ENCODE peak calls at places on chromosomes 7 and 10, in five cellular contexts. J is GM12878, K is HepG2, Z is H1, O is K562. W is an unnamed sample.

GRCh38 chr10:132395704-132396494 is 1.1 kb upstream of the PWWP2B start:
- DNase-seq in K (peak), J (no peak), Z (peak), O (peak), W (peak)

GRCh38 chr10:16943301-16944080 is 126.3 kb upstream of the RSU1 start:
- DNase-seq in J (no peak), Z (no peak), K (no peak), O (no peak), W (no peak)

GRCh38 chr7:51068401-51068800 is 248.2 kb downstream of the COBL start:
- DNase-seq in J (no peak), O (no peak), K (no peak), Z (no peak), W (no peak)

GRCh38 chr10:114172776-114173555 is 1.0 kb downstream of the CCDC186 start:
- DNase-seq in Z (no peak), J (no peak), K (no peak), O (no peak), W (no peak)

GRCh38 chr10:1116696-1117254 is 60.6 kb downstream of the WDR37 start:
- DNase-seq in J (no peak), O (no peak), K (no peak), Z (no peak), W (no peak)

GRCh38 chr10:43220971-43221418 is 45.9 kb downstream of the RASGEF1A start:
- DNase-seq in Z (no peak), J (peak), K (no peak), O (no peak), W (no peak)

GRCh38 chr10:1738950-1739349 is 1.6 kb upstream of the ADARB2 start:
- DNase-seq in Z (no peak), K (no peak), O (no peak), J (peak), W (no peak)

GRCh38 chr10:19904202-19904661 is 88.0 kb downstream of the PLXDC2 start:
- DNase-seq in O (no peak), Z (no peak), J (peak), K (no peak), W (no peak)

GRCh38 chr10:48406204-48406603 is 99.7 kb downstream of the MAPK8 start:
- DNase-seq in O (peak), J (no peak), Z (no peak), K (no peak), W (peak)

GRCh38 chr10:86349940-86350630 is 16.5 kb downstream of the GRID1 start:
- DNase-seq in O (no peak), K (no peak), Z (no peak), J (no peak), W (no peak)

GRCh38 chr7:90266808-90267207 is 21.8 kb downstream of the CFAP69 start:
- DNase-seq in Z (no peak), J (no peak), K (no peak), O (no peak), W (no peak)

GRCh38 chr7:5452470-5452899 is 28.9 kb upstream of the TNRC18 start:
- DNase-seq in O (peak), J (no peak), Z (no peak), K (no peak), W (no peak)

GRCh38 chr7:138208864-138209263 is 132.6 kb downstream of the AKR1D1 start:
- DNase-seq in Z (peak), K (no peak), J (no peak), O (no peak), W (no peak)

GRCh38 chr7:132790104-132790503 is 213.8 kb upstream of the PLXNA4 start:
- DNase-seq in K (no peak), O (no peak), J (no peak), Z (no peak), W (no peak)

GRCh38 chr7:145036592-145037386 is 200.9 kb upstream of the TPK1 start:
- DNase-seq in J (peak), K (peak), Z (no peak), O (peak), W (peak)

GRCh38 chr10:87671416-87671815 is 11.7 kb downstream of the PAPSS2 start:
- DNase-seq in K (no peak), O (no peak), J (no peak), Z (no peak), W (no peak)

GRCh38 chr10:71763352-71764127 is 9.8 kb downstream of the VSIR start:
- DNase-seq in Z (no peak), K (no peak), O (no peak), J (no peak), W (no peak)

GRCh38 chr10:34962866-34963265 is 127.3 kb downstream of the CUL2 start:
- DNase-seq in Z (no peak), K (no peak), O (no peak), J (no peak), W (no peak)

GRCh38 chr7:14197280-14197679 is 207.8 kb upstream of the ETV1 start:
- DNase-seq in Z (no peak), J (no peak), K (no peak), O (no peak), W (no peak)

GRCh38 chr7:157158400-157158799 is 19.7 kb downstream of the UBE3C start:
- DNase-seq in Z (no peak), J (no peak), O (no peak), K (no peak), W (no peak)

GRCh38 chr7:135661311-135662122 is 797 bp upstream of the STMP1 start:
- DNase-seq in J (no peak), K (peak), O (peak), Z (no peak), W (no peak)

GRCh38 chr7:14836571-14837189 is 65.9 kb downstream of the DGKB start:
- DNase-seq in J (no peak), O (no peak), K (no peak), Z (peak), W (no peak)

GRCh38 chr7:80361948-80362347 is 149.9 kb downstream of the GNAT3 start:
- DNase-seq in K (peak), O (no peak), Z (no peak), J (no peak), W (no peak)

GRCh38 chr10:78913219-78914059 is 155.3 kb upstream of the ZMIZ1 start:
- DNase-seq in O (no peak), J (no peak), K (peak), Z (peak), W (no peak)

DNA sequence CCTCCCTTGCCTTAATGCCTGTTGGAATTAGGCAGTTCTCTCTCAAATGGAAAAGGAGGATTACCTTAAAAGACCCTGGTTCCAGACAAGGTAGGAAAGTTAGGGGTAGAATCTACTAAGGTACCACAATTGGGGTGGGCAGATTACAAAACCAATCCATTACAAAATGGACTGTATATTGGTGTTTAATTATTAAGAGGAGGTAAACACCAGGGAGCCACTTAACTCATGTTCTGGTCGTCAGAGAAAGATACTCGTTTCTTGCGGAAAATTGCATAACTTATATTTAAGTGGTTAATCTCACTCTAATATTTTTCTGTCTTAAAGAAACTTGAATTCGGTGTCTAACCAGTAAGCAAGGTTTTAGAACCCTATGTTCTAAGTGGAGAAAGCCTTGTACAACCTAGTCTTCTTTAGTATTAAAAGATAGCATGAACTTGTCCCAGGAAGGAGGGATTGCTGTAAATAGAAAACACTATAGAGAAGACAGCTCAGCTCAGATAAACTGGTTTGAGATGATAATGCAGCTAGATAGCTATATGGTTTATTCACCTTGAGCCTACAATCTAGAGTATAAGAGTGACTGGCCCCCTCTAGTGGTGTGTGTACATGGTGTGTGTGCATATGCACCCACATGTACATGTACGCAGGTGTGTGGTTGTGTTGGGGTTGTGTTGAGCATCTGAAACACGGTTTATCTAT is 58.0 kb upstream of the STRIP2 start:
- DNase-seq in K (peak), O (peak), J (no peak), Z (no peak), W (peak)
- TF ChIP-seq KDM1A in K (no peak), O (peak), J (no peak), Z (peak), W (no peak)

DNA sequence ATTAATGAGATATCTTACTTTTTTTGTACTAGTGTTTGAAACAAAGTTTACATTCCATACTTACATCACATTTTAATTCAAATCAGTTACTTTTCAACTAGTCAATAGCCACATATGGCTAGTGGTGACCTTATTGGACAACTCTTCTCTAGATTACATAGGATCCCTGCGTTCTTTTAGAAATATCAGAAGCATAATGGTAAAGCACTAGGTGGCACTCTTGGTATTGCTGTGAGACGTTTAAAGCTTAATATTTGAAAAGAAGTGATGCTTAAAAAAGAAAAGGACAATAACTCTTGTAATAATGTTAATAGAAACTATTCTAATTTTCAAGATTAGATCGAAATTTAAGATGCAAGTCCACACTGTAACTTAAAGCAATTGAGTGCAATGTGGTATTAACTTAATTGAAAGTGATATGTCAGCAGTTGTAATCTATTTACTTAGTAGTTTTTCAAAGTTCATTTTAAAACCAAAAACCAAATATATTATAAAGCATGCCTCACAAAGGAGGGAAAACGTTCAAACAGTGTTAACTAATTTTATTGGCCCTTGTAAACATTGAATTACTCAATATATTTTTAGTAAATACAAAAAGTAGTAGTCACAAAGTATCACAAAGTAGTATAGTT is 339.1 kb downstream of the ATRNL1 start:
- DNase-seq in K (peak), O (no peak), J (no peak), Z (no peak), W (peak)
- TF ChIP-seq CEBPB in K (no peak), O (no peak), J (no peak), Z (no peak), W (no peak)

GRCh38 chr7:131385039-131385605 is 57.4 kb downstream of the MKLN1 start:
- DNase-seq in K (no peak), Z (no peak), J (no peak), O (no peak), W (no peak)
- TF ChIP-seq KDM1A in K (no peak), Z (no peak), J (no peak), O (no peak), W (no peak)

GRCh38 chr10:59391060-59391459 is 28.7 kb upstream of the FAM13C start:
- DNase-seq in J (no peak), O (no peak), K (no peak), Z (no peak), W (no peak)

GRCh38 chr10:59384761-59385160 is 22.4 kb upstream of the FAM13C start:
- DNase-seq in Z (no peak), J (no peak), K (no peak), O (no peak), W (no peak)

GRCh38 chr10:59383908-59384307 is 21.6 kb upstream of the FAM13C start:
- DNase-seq in J (no peak), Z (no peak), O (no peak), K (no peak), W (no peak)

GRCh38 chr10:59388577-59388976 is 26.2 kb upstream of the FAM13C start:
- DNase-seq in Z (no peak), O (no peak), J (no peak), K (no peak), W (no peak)

DNA sequence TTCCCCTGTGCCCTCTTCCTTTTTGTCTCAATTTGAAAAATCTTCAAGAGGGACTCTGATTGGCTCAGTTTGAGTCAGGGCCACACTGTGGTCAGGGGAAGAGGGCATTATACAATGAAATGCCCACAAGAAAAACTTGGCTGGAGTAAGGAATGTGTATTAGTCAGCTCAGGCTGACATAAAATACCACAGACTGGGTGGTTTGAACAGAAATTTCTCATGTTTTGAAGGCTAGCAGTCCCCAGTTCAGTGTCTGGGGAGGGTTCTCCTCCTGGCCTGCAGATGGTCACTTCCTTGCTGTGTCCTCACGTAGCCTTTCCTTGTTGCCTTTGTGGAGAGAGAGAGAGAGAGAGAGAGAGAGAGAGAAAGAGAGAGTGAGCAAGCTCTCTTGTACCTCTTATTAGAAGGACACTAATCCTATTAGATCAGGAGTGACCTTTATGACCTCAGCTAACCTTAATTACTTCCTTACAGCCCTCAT is 25.6 kb upstream of the FAM13C start:
- DNase-seq in Z (no peak), J (no peak), K (no peak), O (no peak), W (no peak)
- TF ChIP-seq CEBPB in Z (no peak), J (no peak), K (no peak), O (no peak), W (no peak)

GRCh38 chr7:111679944-111680343 is 117.7 kb upstream of the IMMP2L start:
- DNase-seq in J (no peak), K (no peak), O (no peak), Z (no peak), W (no peak)

GRCh38 chr7:111676811-111677210 is 114.5 kb upstream of the IMMP2L start:
- DNase-seq in K (no peak), J (no peak), Z (no peak), O (no peak), W (no peak)

GRCh38 chr7:111678281-111678680 is 116.0 kb upstream of the IMMP2L start:
- DNase-seq in K (no peak), Z (no peak), J (no peak), O (no peak), W (no peak)

GRCh38 chr7:111677848-111678247 is 115.6 kb upstream of the IMMP2L start:
- DNase-seq in O (no peak), Z (no peak), J (no peak), K (no peak), W (no peak)

GRCh38 chr7:111678986-111679385 is 116.7 kb upstream of the IMMP2L start:
- DNase-seq in J (no peak), K (no peak), O (no peak), Z (no peak), W (no peak)
- TF ChIP-seq KDM1A in J (no peak), K (no peak), O (no peak), Z (no peak), W (no peak)

GRCh38 chr7:76314042-76314721 is 11.7 kb downstream of the HSPB1 start:
- DNase-seq in J (peak), Z (peak), K (peak), O (peak), W (peak)
- TF ChIP-seq CEBPB in J (no peak), Z (no peak), K (no peak), O (no peak), W (no peak)

GRCh38 chr10:124496150-124496549 is 34.5 kb downstream of the LHPP start:
- DNase-seq in J (no peak), K (no peak), O (no peak), Z (no peak), W (no peak)
- TF ChIP-seq KDM1A in J (no peak), K (no peak), O (no peak), Z (no peak), W (no peak)

DNA sequence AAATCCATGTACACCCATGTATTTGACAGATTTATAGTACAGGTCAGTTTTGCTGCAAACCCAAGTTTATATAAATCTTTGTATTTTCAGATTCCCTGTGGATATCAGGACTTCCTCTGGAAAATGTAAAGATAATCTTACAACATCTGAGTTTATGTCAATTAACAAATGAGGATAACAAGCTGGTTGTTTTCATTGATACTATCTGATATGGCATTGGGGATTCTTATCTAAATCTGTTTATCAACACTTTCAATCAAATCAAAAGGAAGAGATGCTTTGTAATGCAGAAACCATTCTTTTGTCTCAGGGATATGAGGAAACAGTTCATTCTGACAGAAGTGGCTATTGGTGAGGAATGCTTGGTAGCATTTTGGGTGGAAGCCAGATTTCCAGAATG is 64.9 kb upstream of the FAM204A start:
- DNase-seq in K (no peak), O (no peak), Z (no peak), J (no peak), W (no peak)
- TF ChIP-seq CEBPB in K (no peak), O (no peak), Z (no peak), J (no peak), W (no peak)

GRCh38 chr10:130201043-130201380 is 64.8 kb downstream of the GLRX3 start:
- DNase-seq in K (no peak), J (no peak), Z (no peak), O (no peak), W (no peak)

GRCh38 chr10:130206216-130206737 is 70.1 kb downstream of the GLRX3 start:
- DNase-seq in K (no peak), J (no peak), O (no peak), Z (no peak), W (no peak)

GRCh38 chr10:130200156-130201042 is 64.2 kb downstream of the GLRX3 start:
- DNase-seq in J (no peak), K (peak), O (no peak), Z (no peak), W (no peak)

GRCh38 chr10:130203626-130204025 is 67.4 kb downstream of the GLRX3 start:
- DNase-seq in K (no peak), O (no peak), J (no peak), Z (no peak), W (no peak)

DNA sequence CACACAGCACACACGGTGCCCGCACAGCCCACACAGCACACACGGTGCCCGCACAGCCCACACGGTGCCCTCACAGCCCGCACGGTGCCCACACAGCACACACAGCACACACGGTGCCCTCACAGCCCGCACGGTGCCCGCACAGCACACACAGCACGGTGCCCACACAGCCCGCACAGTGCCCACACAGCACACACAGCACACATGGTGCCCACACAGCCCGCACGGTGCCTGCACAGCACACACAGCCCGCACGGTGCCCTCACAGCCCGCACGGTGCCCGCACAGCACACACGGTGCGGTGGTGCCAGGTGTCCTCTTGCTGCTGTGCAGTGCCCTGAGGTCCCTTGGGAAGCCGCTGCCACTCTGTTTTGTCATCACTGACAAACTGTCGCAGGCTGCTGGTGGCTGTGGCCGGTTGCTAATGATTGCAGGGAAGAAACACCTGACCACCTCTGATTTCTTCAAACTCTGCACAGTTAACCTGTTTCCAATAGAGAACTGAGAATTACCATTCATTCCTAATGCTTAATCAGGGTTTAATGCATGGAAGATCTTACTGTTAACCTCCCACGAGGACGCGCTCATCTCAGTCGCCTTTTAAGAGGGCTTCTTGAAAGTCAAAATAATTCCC is 66.9 kb downstream of the GLRX3 start:
- DNase-seq in O (no peak), J (no peak), Z (no peak), K (no peak), W (no peak)
- TF ChIP-seq KDM1A in O (no peak), J (no peak), Z (no peak), K (no peak), W (no peak)